ENCODE peak calls at places on chromosome 7, in nine cellular contexts. N is pancreas; T is stimulated activated CD8-positive, alpha-beta memory T cell treated with anti-CD3 and anti-CD28 coated beads, Interleukin-2, amount 100 ng/mL, for 48 hours; V is brain microvascular endothelial cell; K is HTR-8/SVneo; B is right atrium auricular region; F is IMR-90; C is central memory CD4-positive, alpha-beta T cell; Y is activated effector memory CD4-positive, alpha-beta T cell treated with anti-CD3 and anti-CD28 coated beads, Interleukin-2, amount 50 U/mL, for 16 hours. L is an unnamed sample.

GRCh38 chr7:22992874-22993840 is 20.8 kb downstream of the HYCC1 start:
- DNase-seq in N (no peak), T (no peak), V (no peak), K (no peak), B (no peak), F (no peak), C (no peak), Y (no peak), L (no peak)

GRCh38 chr7:128302110-128302509 is 41.6 kb downstream of the RBM28 start:
- DNase-seq in N (no peak), T (no peak), V (no peak), K (no peak), B (no peak), F (no peak), C (no peak), Y (no peak), L (peak)

GRCh38 chr7:74356589-74357315 is 67.5 kb downstream of the CLIP2 start:
- DNase-seq in N (no peak), T (no peak), V (no peak), K (peak), B (no peak), F (peak), C (no peak), Y (no peak), L (no peak)

GRCh38 chr7:107180378-107180777 is 11.6 kb downstream of the HBP1 start:
- DNase-seq in N (peak), T (peak), V (peak), K (peak), B (no peak), F (peak), C (no peak), Y (peak), L (no peak)

GRCh38 chr7:1548438-1548831 is 7.6 kb downstream of the TMEM184A start:
- DNase-seq in N (peak), T (no peak), V (no peak), K (no peak), B (no peak), F (no peak), C (no peak), Y (no peak), L (no peak)

GRCh38 chr7:125491137-125491536 is 561.5 kb upstream of the POT1 start:
- DNase-seq in N (no peak), T (no peak), V (no peak), K (no peak), B (no peak), F (no peak), C (no peak), Y (no peak), L (no peak)

GRCh38 chr7:92244803-92245486 is 769 bp downstream of the KRIT1 start:
- DNase-seq in N (no peak), T (no peak), V (no peak), K (no peak), B (no peak), F (peak), C (no peak), Y (no peak), L (no peak)

GRCh38 chr7:81960026-81960425 is 190.2 kb upstream of the HGF start:
- DNase-seq in N (no peak), T (no peak), V (no peak), K (no peak), B (no peak), F (no peak), C (no peak), Y (no peak), L (no peak)

GRCh38 chr7:131076032-131076431 is 251.6 kb upstream of the MKLN1 start:
- DNase-seq in N (no peak), T (no peak), V (peak), K (peak), B (no peak), F (peak), C (no peak), Y (no peak), L (no peak)

GRCh38 chr7:27179503-27180430 is 5.3 kb downstream of the HOXA11 start:
- DNase-seq in N (peak), T (no peak), V (no peak), K (peak), B (no peak), F (peak), C (no peak), Y (peak), L (peak)

GRCh38 chr7:65798111-65799075 is 74.5 kb upstream of the VKORC1L1 start:
- DNase-seq in N (no peak), T (no peak), V (peak), K (no peak), B (no peak), F (peak), C (no peak), Y (no peak), L (no peak)

GRCh38 chr7:74053589-74054186 is 25.7 kb downstream of the ELN start:
- DNase-seq in N (no peak), T (no peak), V (no peak), K (no peak), B (no peak), F (no peak), C (no peak), Y (no peak), L (no peak)

GRCh38 chr7:127718325-127718724 is 66.3 kb downstream of the SND1 start:
- DNase-seq in N (no peak), T (no peak), V (no peak), K (no peak), B (no peak), F (no peak), C (no peak), Y (no peak), L (no peak)

GRCh38 chr7:79180533-79180932 is 272.9 kb downstream of the MAGI2 start:
- DNase-seq in N (no peak), T (no peak), V (no peak), K (no peak), B (no peak), F (no peak), C (no peak), Y (no peak), L (no peak)

GRCh38 chr7:132295198-132295597 is 281.1 kb downstream of the PLXNA4 start:
- DNase-seq in N (no peak), T (no peak), V (peak), K (no peak), B (no peak), F (no peak), C (no peak), Y (no peak), L (no peak)

GRCh38 chr7:133230591-133231194 is 22.2 kb upstream of the EXOC4 start:
- DNase-seq in N (no peak), T (no peak), V (peak), K (peak), B (peak), F (peak), C (peak), Y (peak), L (peak)

GRCh38 chr7:26318921-26319320 is 27.3 kb downstream of the SNX10 start:
- DNase-seq in N (no peak), T (no peak), V (no peak), K (no peak), B (no peak), F (no peak), C (no peak), Y (no peak), L (no peak)

GRCh38 chr7:5422324-5423271 is 1.0 kb downstream of the TNRC18 start:
- DNase-seq in N (no peak), T (no peak), V (no peak), K (no peak), B (no peak), F (peak), C (no peak), Y (no peak), L (peak)

GRCh38 chr7:43850348-43851116 is 18.8 kb downstream of the MRPS24 start:
- DNase-seq in N (no peak), T (no peak), V (no peak), K (no peak), B (no peak), F (no peak), C (no peak), Y (no peak), L (no peak)

GRCh38 chr7:6107924-6108323 is 76.7 kb downstream of the ANKRD61 start:
- DNase-seq in N (no peak), T (no peak), V (no peak), K (no peak), B (no peak), F (no peak), C (no peak), Y (no peak), L (no peak)